ENCODE peak calls at places on chromosomes 2 and 18, in seven cellular contexts. H is IMR-90; A is AG04450; Q is right cardiac atrium; V is CD4-positive, alpha-beta memory T cell; I is body of pancreas; C is uterus. P is an unnamed sample.

GRCh38 chr2:527581-527980 is 149.6 kb downstream of the TMEM18 start:
- DNase-seq in H (no peak), A (no peak), Q (no peak), V (no peak), I (no peak), C (no peak), P (no peak)

GRCh38 chr2:25324251-25324650 is 17.5 kb downstream of the DNMT3A start:
- DNase-seq in H (no peak), A (no peak), Q (no peak), V (no peak), I (no peak), C (no peak), P (no peak)

GRCh38 chr2:53077413-53077812 is 690.2 kb upstream of the CHAC2 start:
- DNase-seq in H (no peak), A (no peak), Q (no peak), V (no peak), I (no peak), C (no peak), P (no peak)

GRCh38 chr2:130790808-130791616 is 35.7 kb downstream of the AMER3 start:
- DNase-seq in H (no peak), A (no peak), Q (no peak), V (no peak), I (no peak), C (no peak), P (no peak)

GRCh38 chr18:51879329-51879728 is 460.7 kb upstream of the DCC start:
- DNase-seq in H (no peak), A (no peak), Q (no peak), V (no peak), I (no peak), C (no peak), P (no peak)

GRCh38 chr2:42905341-42906114 is 113.1 kb upstream of the HAAO start:
- DNase-seq in H (no peak), A (no peak), Q (no peak), V (no peak), I (no peak), C (no peak), P (no peak)

GRCh38 chr2:102502576-102502975 is 29.6 kb downstream of the SLC9A4 start:
- DNase-seq in H (no peak), A (no peak), Q (no peak), V (no peak), I (no peak), C (no peak), P (no peak)

GRCh38 chr18:30800800-30801199 is 241.7 kb downstream of the DSC3 start:
- DNase-seq in H (no peak), A (no peak), Q (no peak), V (no peak), I (no peak), C (no peak), P (no peak)

GRCh38 chr2:191679818-191680600 is 2.1 kb downstream of the NABP1 start:
- DNase-seq in H (peak), A (peak), Q (no peak), V (peak), I (no peak), C (no peak), P (peak)

GRCh38 chr18:70490008-70490933 is 201.4 kb downstream of the SOCS6 start:
- DNase-seq in H (peak), A (no peak), Q (peak), V (no peak), I (peak), C (no peak), P (no peak)

DNA sequence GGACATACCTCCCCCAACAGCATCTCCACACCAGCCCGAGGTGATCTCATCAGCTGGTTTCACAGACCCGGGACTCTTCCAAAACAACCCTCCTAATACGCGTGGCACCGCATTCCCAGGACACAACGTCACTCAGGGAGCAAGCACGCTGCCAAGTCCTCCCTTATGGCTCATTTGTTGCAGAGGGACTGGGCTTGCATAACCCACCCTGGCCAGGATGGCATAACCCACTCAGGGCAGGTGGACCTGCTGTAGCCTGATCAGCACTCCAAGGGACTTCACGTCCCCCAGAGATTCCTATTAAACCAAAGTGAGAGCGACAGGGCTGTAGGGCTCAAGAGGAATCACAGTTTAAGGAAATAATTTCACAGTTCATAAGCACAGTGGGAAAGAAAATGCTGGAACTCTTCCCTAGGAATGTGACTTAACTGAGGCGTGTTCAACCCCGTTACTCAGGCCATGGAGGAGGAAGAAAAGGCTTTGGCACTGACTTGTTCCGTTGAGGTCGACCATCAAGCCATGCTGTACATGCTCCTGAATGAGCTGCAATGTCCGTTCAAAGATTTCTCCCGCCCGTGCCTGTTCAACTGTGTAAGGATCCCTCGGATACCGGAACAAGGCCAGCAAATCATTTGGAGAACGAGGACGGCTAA is 91.1 kb downstream of the PXDN start:
- DNase-seq in H (peak), A (peak), Q (peak), V (no peak), I (peak), C (peak), P (peak)
- H3K27ac ChIP-seq in H (peak), A (peak), Q (peak), V (no peak), I (no peak), C (peak), P (peak)

GRCh38 chr2:216693414-216694100 is 1.8 kb downstream of the IGFBP5 start:
- DNase-seq in H (no peak), A (no peak), Q (no peak), V (no peak), I (no peak), C (no peak), P (no peak)
- H3K27ac ChIP-seq in H (peak), A (peak), Q (peak), V (no peak), I (no peak), C (peak), P (no peak)

DNA sequence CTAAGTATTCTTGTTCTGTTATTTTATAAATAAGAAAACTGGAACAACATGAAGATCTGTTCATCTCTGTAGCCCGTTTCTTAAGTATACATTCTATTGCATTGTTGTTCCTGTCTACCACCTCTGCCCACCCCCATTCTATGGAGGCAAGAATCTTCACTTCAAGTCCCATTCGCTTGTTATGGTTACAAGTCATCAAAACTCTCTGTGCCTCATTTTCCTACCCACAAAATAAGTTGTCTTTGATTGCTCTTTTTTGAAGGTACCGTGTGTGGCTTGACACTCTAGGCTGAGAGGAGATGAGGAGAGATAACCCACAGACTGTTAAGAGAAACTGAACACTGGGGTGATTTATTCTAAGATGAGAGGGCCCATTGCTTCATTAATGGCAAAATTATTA is 2.9 kb upstream of the EVA1A start:
- DNase-seq in H (no peak), A (no peak), Q (no peak), V (no peak), I (no peak), C (no peak), P (no peak)
- H3K27ac ChIP-seq in H (no peak), A (no peak), Q (no peak), V (no peak), I (no peak), C (no peak), P (no peak)

GRCh38 chr18:3653263-3653858 is 203.4 kb downstream of the TGIF1 start:
- DNase-seq in H (no peak), A (no peak), Q (no peak), V (no peak), I (no peak), C (no peak), P (no peak)

GRCh38 chr18:3651266-3651665 is 201.3 kb downstream of the TGIF1 start:
- DNase-seq in H (no peak), A (no peak), Q (no peak), V (no peak), I (no peak), C (no peak), P (no peak)

GRCh38 chr18:3654442-3655253 is 204.7 kb downstream of the TGIF1 start:
- DNase-seq in H (no peak), A (no peak), Q (no peak), V (no peak), I (no peak), C (no peak), P (no peak)

GRCh38 chr18:3653859-3654441 is 204.0 kb downstream of the TGIF1 start:
- DNase-seq in H (no peak), A (no peak), Q (no peak), V (no peak), I (no peak), C (no peak), P (no peak)

GRCh38 chr18:3652380-3653262 is 202.6 kb downstream of the TGIF1 start:
- DNase-seq in H (peak), A (peak), Q (peak), V (no peak), I (no peak), C (peak), P (peak)
- H3K27ac ChIP-seq in H (peak), A (peak), Q (no peak), V (no peak), I (no peak), C (no peak), P (peak)

DNA sequence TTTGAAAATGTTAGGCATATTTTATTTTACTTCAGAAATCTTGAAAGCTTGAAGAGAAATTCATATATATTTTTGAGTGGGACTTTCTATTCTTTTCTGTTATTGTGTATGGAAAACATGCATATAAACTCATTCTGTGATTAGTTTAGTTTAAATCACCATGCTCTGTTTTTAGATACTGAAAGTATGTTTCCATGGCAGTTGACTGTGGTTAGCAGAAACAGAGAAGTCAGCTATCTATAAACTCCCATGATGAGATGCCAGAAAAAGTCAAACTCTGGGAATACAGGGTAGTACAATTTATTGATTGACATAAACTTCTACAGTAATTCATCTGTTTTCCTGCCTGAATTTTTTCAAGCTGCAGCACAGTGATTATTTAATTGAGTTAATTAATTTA is 905.3 kb upstream of the VRK2 start:
- DNase-seq in H (no peak), A (no peak), Q (no peak), V (no peak), I (no peak), C (no peak), P (no peak)
- H3K27ac ChIP-seq in H (no peak), A (no peak), Q (no peak), V (no peak), I (no peak), C (no peak), P (no peak)

GRCh38 chr2:78606895-78607294 is 418.6 kb upstream of the REG3G start:
- DNase-seq in H (no peak), A (no peak), Q (no peak), V (no peak), I (no peak), C (no peak), P (no peak)
- H3K27ac ChIP-seq in H (no peak), A (no peak), Q (no peak), V (no peak), I (no peak), C (no peak), P (no peak)

DNA sequence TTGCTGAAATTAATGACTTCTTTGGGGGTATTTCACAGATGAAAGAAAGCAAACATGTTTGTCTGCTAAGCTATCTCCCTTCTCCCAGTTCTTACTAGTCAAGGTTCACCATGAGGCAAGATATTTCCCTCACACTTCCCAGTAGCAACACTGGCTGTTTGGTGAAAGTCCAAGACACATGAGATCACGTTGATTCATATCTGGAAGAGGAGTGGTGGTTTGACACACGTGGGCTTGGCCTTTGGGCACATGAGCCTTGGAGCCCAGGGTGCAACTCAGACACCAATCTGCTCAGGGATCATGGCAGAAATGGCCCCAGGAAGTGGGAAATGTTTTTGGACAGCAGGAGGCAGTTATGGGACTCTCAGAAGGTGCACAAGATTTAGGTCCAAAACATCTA is 66.1 kb upstream of the APCDD1 start:
- DNase-seq in H (no peak), A (no peak), Q (no peak), V (no peak), I (no peak), C (no peak), P (no peak)
- H3K27ac ChIP-seq in H (no peak), A (no peak), Q (no peak), V (no peak), I (no peak), C (no peak), P (no peak)

GRCh38 chr2:113879457-113879856 is 10.4 kb upstream of the ACTR3 start:
- DNase-seq in H (no peak), A (no peak), Q (no peak), V (no peak), I (no peak), C (no peak), P (no peak)
- H3K27ac ChIP-seq in H (no peak), A (no peak), Q (no peak), V (no peak), I (no peak), C (no peak), P (no peak)

GRCh38 chr2:64727843-64728463 is 74.2 kb upstream of the SERTAD2 start:
- DNase-seq in H (no peak), A (no peak), Q (no peak), V (no peak), I (no peak), C (no peak), P (no peak)
- H3K27ac ChIP-seq in H (no peak), A (no peak), Q (no peak), V (no peak), I (no peak), C (peak), P (no peak)